ENCODE peak calls at places on chromosomes 6 and 20, in four cellular contexts. G, F, H and J are unnamed samples.

GRCh38 chr6:168104636-168105035 is 25.6 kb upstream of the FRMD1 start:
- DNase-seq in H (no peak), G (no peak), F (no peak), J (no peak)

GRCh38 chr6:3442444-3443220 is 14.2 kb downstream of the SLC22A23 start:
- DNase-seq in G (no peak), F (no peak), H (no peak), J (no peak)

GRCh38 chr6:125662301-125662700 is 87.1 kb upstream of the HEY2 start:
- DNase-seq in H (no peak), F (no peak), G (no peak), J (no peak)

GRCh38 chr6:24951831-24952299 is 16.1 kb upstream of the RIPOR2 start:
- DNase-seq in H (no peak), F (no peak), G (no peak), J (no peak)

GRCh38 chr6:42928748-42929087 is 562 bp upstream of the CNPY3 start:
- DNase-seq in G (no peak), H (no peak), F (no peak), J (no peak)

GRCh38 chr20:50242548-50242862 is 51.9 kb downstream of the CEBPB start:
- DNase-seq in H (no peak), F (no peak), G (no peak), J (no peak)

GRCh38 chr6:88867841-88868558 is 95.4 kb downstream of the RNGTT start:
- DNase-seq in H (no peak), F (no peak), G (no peak), J (no peak)

GRCh38 chr20:14142171-14142570 is 146.9 kb downstream of the MACROD2 start:
- DNase-seq in H (peak; percentile 58), G (peak; percentile 2), F (no peak), J (no peak)

GRCh38 chr20:64230461-64231145 is 24.9 kb upstream of the PCMTD2 start:
- DNase-seq in F (no peak), G (no peak), H (no peak), J (no peak)

GRCh38 chr20:21125072-21125848 is 622 bp upstream of the KIZ start:
- DNase-seq in H (no peak), F (no peak), G (no peak), J (no peak)

GRCh38 chr6:128117916-128118315 is 217.1 kb upstream of the THEMIS start:
- DNase-seq in H (no peak), G (no peak), F (no peak), J (no peak)

GRCh38 chr6:165090206-165090605 is 219.2 kb downstream of the C6orf118 start:
- DNase-seq in G (no peak), F (no peak), H (no peak), J (no peak)

GRCh38 chr6:28814032-28814976 is 109.5 kb downstream of the TRIM27 start:
- DNase-seq in G (no peak), H (peak; percentile 72), F (no peak), J (no peak)

GRCh38 chr20:37319120-37319717 is 26.7 kb upstream of the SRC start:
- DNase-seq in F (no peak), H (no peak), G (no peak), J (no peak)

GRCh38 chr20:50003253-50003656 is 20.5 kb downstream of the SNAI1 start:
- DNase-seq in F (no peak), G (no peak), H (no peak), J (no peak)

GRCh38 chr6:11333292-11333849 is 100.9 kb upstream of the NEDD9 start:
- DNase-seq in F (no peak), H (no peak), G (no peak), J (no peak)

GRCh38 chr6:84228198-84228543 is 728 bp upstream of the CEP162 start:
- DNase-seq in F (no peak), H (no peak), G (no peak), J (no peak)

GRCh38 chr6:133855599-133855972 is 33.3 kb upstream of the TCF21 start:
- DNase-seq in H (no peak), F (no peak), G (no peak), J (no peak)

GRCh38 chr20:9926007-9926406 is 87.1 kb upstream of the PAK5 start:
- DNase-seq in H (no peak), G (no peak), F (no peak), J (no peak)

GRCh38 chr6:157280153-157280552 is 43.2 kb downstream of the TMEM242 start:
- DNase-seq in F (no peak), H (no peak), G (no peak), J (no peak)

GRCh38 chr6:53906103-53906502 is 111.3 kb downstream of the LRRC1 start:
- DNase-seq in H (no peak), F (no peak), G (no peak), J (no peak)

GRCh38 chr6:11393713-11394627 is 143.6 kb upstream of the TMEM170B start:
- DNase-seq in H (no peak), G (no peak), F (no peak), J (no peak)

GRCh38 chr20:15045246-15045645 is 707.8 kb upstream of the FLRT3 start:
- DNase-seq in H (no peak), G (no peak), F (no peak), J (no peak)

GRCh38 chr20:12049125-12049524 is 131.4 kb downstream of the BTBD3 start:
- DNase-seq in H (no peak), F (no peak), G (no peak), J (no peak)

GRCh38 chr6:6856538-6857523 is 250.9 kb upstream of the RREB1 start:
- DNase-seq in H (peak; percentile 55), G (peak; percentile 71), F (no peak), J (peak; percentile 35)

GRCh38 chr20:45402946-45403345 is 5.1 kb upstream of the DBNDD2 start:
- DNase-seq in H (no peak), F (no peak), G (no peak), J (no peak)

GRCh38 chr6:42787018-42787611 is 5.3 kb downstream of the BICRAL start:
- DNase-seq in F (no peak), G (no peak), H (no peak), J (no peak)

GRCh38 chr6:40587240-40588069 is at the start of gene LRFN2:
- DNase-seq in H (peak; percentile 93), G (no peak), F (peak; percentile 71), J (peak; percentile 71)

GRCh38 chr20:25274481-25274880 is 26.6 kb downstream of the PYGB start:
- DNase-seq in H (peak; percentile 30), G (no peak), F (no peak), J (no peak)

GRCh38 chr20:3935956-3936340 is 46.8 kb downstream of the PANK2 start:
- DNase-seq in F (no peak), H (no peak), G (no peak), J (no peak)

GRCh38 chr6:80182291-80182690 is 75.8 kb downstream of the BCKDHB start:
- DNase-seq in H (no peak), F (no peak), G (no peak), J (no peak)

GRCh38 chr6:6436946-6437345 is 116.5 kb upstream of the F13A1 start:
- DNase-seq in F (no peak), H (no peak), G (no peak), J (no peak)

GRCh38 chr6:142975272-142975805 is 30.4 kb upstream of the HIVEP2 start:
- DNase-seq in H (no peak), G (no peak), F (no peak), J (no peak)

GRCh38 chr6:41073968-41074691 is 1.4 kb downstream of the NFYA start:
- DNase-seq in F (no peak), H (no peak), G (no peak), J (no peak)

GRCh38 chr6:52164319-52165094 is 21.7 kb upstream of the IL17A start:
- DNase-seq in G (no peak), F (no peak), H (no peak), J (no peak)

GRCh38 chr6:85460951-85461805 is 11.3 kb downstream of the NT5E start:
- DNase-seq in H (no peak), F (no peak), G (peak; percentile 85), J (no peak)
- TF ChIP-seq POLR2A in H (no peak), F (no peak), G (no peak), J (peak; percentile 51)

DNA sequence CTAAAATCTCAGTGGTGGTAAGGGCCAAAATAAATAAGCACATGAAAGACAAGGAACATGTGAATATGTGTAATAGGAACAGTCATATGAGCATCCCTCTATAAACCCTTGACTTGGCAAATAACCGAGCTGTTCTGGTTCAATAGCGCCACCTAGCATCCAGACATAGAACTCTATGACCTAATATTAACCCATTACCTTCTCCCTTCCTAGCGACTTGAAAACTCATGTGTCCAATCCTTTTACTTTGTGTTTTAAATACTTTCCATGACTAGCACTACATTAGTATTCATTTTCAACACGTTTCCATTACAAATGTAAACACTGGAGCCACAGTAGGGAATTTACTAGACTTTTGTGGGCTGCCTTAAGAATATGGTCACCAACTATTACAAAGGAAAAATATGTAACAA is 279.7 kb downstream of the UST start:
- DNase-seq in F (no peak), H (no peak), G (no peak), J (no peak)
- TF ChIP-seq TAF1 in F (no peak), H (no peak), G (no peak), J (no peak)

DNA sequence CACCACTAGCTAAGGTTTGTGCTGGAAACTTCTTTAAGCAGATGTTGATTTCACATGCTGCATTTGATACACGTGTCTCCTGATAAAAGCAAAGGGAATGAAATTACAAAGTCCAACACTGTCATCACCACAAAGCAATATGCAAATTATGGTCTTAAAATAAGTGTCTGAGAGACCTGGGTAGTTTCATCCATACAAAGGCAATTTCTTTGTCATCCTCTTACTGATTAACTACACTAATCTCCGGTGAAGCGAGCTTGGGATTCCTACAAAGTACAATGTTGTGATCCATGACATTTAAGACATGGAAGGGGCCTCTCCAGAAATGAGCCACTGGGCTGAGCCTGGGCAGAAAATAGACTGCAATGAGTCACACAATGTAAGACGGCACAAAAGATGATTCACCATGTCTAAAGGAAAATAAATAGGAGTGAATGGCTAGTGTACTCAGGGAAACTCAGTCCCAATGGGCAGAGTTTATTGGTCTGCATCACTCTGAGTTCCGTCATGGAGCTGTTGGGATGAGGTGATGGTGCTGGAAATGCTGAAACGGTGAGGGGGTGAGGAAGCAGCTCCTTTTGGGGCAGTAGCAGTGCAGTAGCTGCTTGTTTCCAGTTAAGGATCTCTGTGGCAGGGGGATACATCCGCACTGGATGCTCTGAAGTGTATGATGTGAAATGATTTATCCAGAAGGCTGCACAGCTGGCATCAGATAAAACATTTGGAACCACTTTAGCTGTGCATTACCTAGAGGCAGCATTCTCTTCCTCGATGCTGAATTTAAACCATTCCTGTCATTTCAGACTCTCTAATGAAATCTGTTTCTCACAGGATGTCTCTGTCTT is 103.3 kb downstream of the IBTK start:
- DNase-seq in F (no peak), G (peak; percentile 26), H (no peak), J (no peak)
- TF ChIP-seq POLR2AphosphoS5 in F (no peak), G (no peak), H (no peak), J (no peak)

DNA sequence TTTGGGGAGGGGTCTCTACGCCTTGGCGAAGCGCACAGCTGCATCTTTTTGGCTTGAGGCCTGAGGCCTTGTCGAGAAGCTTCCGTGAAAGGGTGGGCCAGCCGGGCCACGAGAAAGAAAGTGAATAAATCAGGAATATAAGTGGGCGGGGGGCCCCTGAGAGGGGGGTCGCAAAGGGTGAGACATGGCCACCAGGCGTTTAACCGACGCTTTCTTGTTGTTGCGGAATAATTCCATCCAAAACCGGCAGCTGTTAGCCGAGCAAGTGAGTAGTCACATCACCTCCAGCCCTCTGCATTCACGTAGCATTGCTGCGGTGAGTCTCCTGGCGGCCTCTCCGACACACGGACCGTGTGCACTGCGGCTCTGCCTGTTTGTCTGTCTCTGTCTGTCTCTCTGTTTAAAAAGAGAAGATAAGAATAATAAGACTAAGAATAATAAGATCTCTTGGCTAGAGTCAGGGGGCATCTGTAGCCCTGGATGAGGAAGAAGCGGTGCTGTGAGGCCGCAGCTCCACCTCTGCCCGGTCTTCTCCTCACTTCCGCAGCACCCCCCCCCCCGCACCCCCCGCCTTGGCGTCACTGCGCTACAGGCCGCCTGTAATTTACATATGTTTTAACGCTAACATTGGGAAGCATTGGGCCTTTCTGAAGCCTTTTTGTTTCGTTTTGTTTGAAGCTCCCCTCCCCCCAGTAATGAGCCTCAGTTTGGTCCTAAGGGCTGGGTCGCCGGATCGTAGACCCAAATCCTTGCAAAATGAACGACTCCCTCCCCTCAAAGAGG is 931 bp downstream of the STX16 start:
- DNase-seq in G (peak; percentile 61), F (peak; percentile 56), H (peak; percentile 66), J (peak; percentile 64)
- TF ChIP-seq POLR2A in G (peak; percentile 75), F (peak; percentile 57), H (no peak), J (peak; percentile 67)